ENCODE peak calls at places on chromosomes 12 and 14, in six cellular contexts. G is NCI-H1417 treated with DMSO at 0.1 percent for 48 hours; Y is fibroblast of lung; B is WTC11; Z is stimulated activated CD8-positive, alpha-beta memory T cell treated with anti-CD3 and anti-CD28 coated beads, Interleukin-4, amount 100 ng/mL, for 4 hours; U is A549. I is an unnamed sample.
A peak's percentile ranks its signal among the peaks of the same experiment; 100 is the strongest.

GRCh38 chr12:64610092-64610659 is at the start of gene RASSF3:
- DNase-seq in Y (peak; percentile 73), U (peak; percentile 53), G (no peak), Z (no peak), B (peak; percentile 85), I (no peak)

GRCh38 chr12:34388636-34389377 is 366.5 kb downstream of the ALG10 start:
- DNase-seq in B (no peak), G (no peak), Z (no peak), U (no peak), Y (no peak), I (peak; percentile 41)

GRCh38 chr12:63955831-63956685 is 111.6 kb downstream of the SRGAP1 start:
- DNase-seq in G (no peak), B (no peak), U (no peak), Y (peak; percentile 92), Z (no peak), I (no peak)

GRCh38 chr14:24851837-24852236 is 198.1 kb downstream of the STXBP6 start:
- DNase-seq in Z (no peak), B (no peak), Y (peak; percentile 34), G (no peak), U (no peak), I (no peak)

GRCh38 chr12:95074766-95075165 is 1.3 kb upstream of the NR2C1 start:
- DNase-seq in Y (no peak), Z (no peak), U (no peak), G (no peak), B (no peak), I (no peak)

GRCh38 chr12:561908-562593 is 101.2 kb downstream of the NINJ2 start:
- DNase-seq in G (no peak), U (no peak), Y (no peak), Z (no peak), B (no peak), I (no peak)

GRCh38 chr12:64104376-64104775 is 117.7 kb downstream of the KICS2 start:
- DNase-seq in G (no peak), Z (no peak), U (no peak), Y (peak; percentile 57), B (no peak), I (no peak)

GRCh38 chr12:109820921-109821381 is 12.2 kb downstream of the TRPV4 start:
- DNase-seq in U (no peak), Z (no peak), Y (no peak), G (no peak), B (no peak), I (no peak)

GRCh38 chr12:88951177-88951576 is 370.9 kb upstream of the KITLG start:
- DNase-seq in U (no peak), G (no peak), Y (no peak), B (no peak), Z (no peak), I (no peak)

GRCh38 chr12:112537710-112538396 is 119.1 kb downstream of the PTPN11 start:
- DNase-seq in B (peak; percentile 33), U (no peak), Z (no peak), Y (no peak), G (no peak), I (no peak)

GRCh38 chr14:100537701-100538565 is 49.3 kb downstream of the BEGAIN start:
- DNase-seq in U (no peak), G (no peak), Z (no peak), Y (no peak), B (peak; percentile 20), I (peak; percentile 87)

GRCh38 chr14:68916358-68916757 is 62.7 kb downstream of the ACTN1 start:
- DNase-seq in B (no peak), G (no peak), Y (no peak), U (no peak), Z (no peak), I (no peak)

GRCh38 chr12:108306506-108306905 is 32.6 kb downstream of the CMKLR1 start:
- DNase-seq in G (no peak), Z (no peak), U (no peak), B (no peak), Y (no peak), I (no peak)

GRCh38 chr12:3604750-3605638 is 114.0 kb downstream of the PRMT8 start:
- DNase-seq in U (no peak), Y (no peak), G (peak; percentile 78), Z (no peak), B (peak; percentile 46), I (peak; percentile 58)

GRCh38 chr12:546920-547845 is 87.4 kb downstream of the B4GALNT3 start:
- DNase-seq in Y (peak; percentile 43), G (no peak), B (peak; percentile 81), U (peak; percentile 78), Z (peak; percentile 42), I (peak; percentile 76)

GRCh38 chr14:100676089-100676685 is 50.5 kb upstream of the DLK1 start:
- DNase-seq in Y (no peak), B (no peak), G (no peak), U (no peak), Z (no peak), I (no peak)

GRCh38 chr12:31622038-31622437 is 31.1 kb upstream of the DENND5B start:
- DNase-seq in B (no peak), U (no peak), Y (no peak), G (no peak), Z (no peak), I (no peak)

GRCh38 chr14:70257526-70257925 is 68.8 kb upstream of the SLC8A3 start:
- DNase-seq in Z (no peak), G (no peak), B (peak; percentile 75), U (no peak), Y (no peak), I (no peak)